ENCODE peak calls at places on chromosomes 5 and 9, in six cellular contexts. O is IMR-90, Z is vagina, F is breast epithelium, S is SK-N-SH, V is upper lobe of right lung. I is an unnamed sample.

GRCh38 chr5:143085319-143085917 is 315.2 kb downstream of the ARHGAP26 start:
- DNase-seq in F (no peak), S (no peak), O (no peak), V (no peak), Z (no peak), I (no peak)

GRCh38 chr5:61498121-61498520 is 166.1 kb downstream of the ZSWIM6 start:
- DNase-seq in S (no peak), Z (no peak), V (no peak), F (no peak), O (no peak), I (no peak)

GRCh38 chr5:126178521-126178920 is 244.7 kb upstream of the GRAMD2B start:
- DNase-seq in V (no peak), S (no peak), F (no peak), O (peak), Z (no peak), I (peak)

GRCh38 chr5:151295138-151295537 is 8.4 kb downstream of the SLC36A3 start:
- DNase-seq in S (no peak), F (no peak), V (no peak), Z (no peak), O (no peak), I (peak)

GRCh38 chr9:38130724-38131123 is 61.7 kb upstream of the SHB start:
- DNase-seq in S (no peak), V (peak), Z (no peak), O (no peak), F (no peak), I (no peak)

GRCh38 chr5:74124826-74125225 is 498.8 kb downstream of the ARHGEF28 start:
- DNase-seq in V (no peak), S (no peak), O (peak), F (no peak), Z (no peak), I (no peak)

GRCh38 chr5:159773062-159773924 is 143.0 kb upstream of the ADRA1B start:
- DNase-seq in F (peak), S (peak), V (peak), Z (peak), O (peak), I (peak)

GRCh38 chr5:178123987-178124925 is 6.6 kb upstream of the RMND5B start:
- DNase-seq in S (no peak), Z (no peak), O (no peak), V (no peak), F (peak), I (no peak)

GRCh38 chr9:113868501-113868900 is 7.6 kb upstream of the ZNF618 start:
- DNase-seq in O (no peak), V (no peak), F (no peak), Z (no peak), S (peak), I (no peak)

GRCh38 chr9:136118367-136119258 is at the start of gene TMEM250:
- DNase-seq in V (peak), S (peak), Z (peak), O (peak), F (peak), I (peak)
- TF ChIP-seq CTCF in V (no peak), S (no peak), Z (no peak), O (peak), F (peak), I (no peak)

GRCh38 chr9:107155244-107155817 is 127.7 kb upstream of the RAD23B start:
- DNase-seq in O (no peak), V (no peak), F (no peak), S (no peak), Z (no peak), I (no peak)
- TF ChIP-seq CTCF in O (peak), V (no peak), F (no peak), S (no peak), Z (no peak), I (peak)

GRCh38 chr9:94625835-94626234 is 13.5 kb downstream of the FBP1 start:
- DNase-seq in O (no peak), S (no peak), V (no peak), F (no peak), Z (no peak), I (no peak)

GRCh38 chr9:94622087-94622486 is 17.2 kb downstream of the FBP1 start:
- DNase-seq in F (no peak), V (no peak), S (no peak), Z (no peak), O (no peak), I (no peak)

GRCh38 chr9:94624621-94625020 is 14.7 kb downstream of the FBP1 start:
- DNase-seq in S (no peak), Z (no peak), O (no peak), V (no peak), F (no peak), I (no peak)

GRCh38 chr9:94627287-94627686 is 12.0 kb downstream of the FBP1 start:
- DNase-seq in F (no peak), S (no peak), O (no peak), V (no peak), Z (no peak), I (no peak)

GRCh38 chr9:94623253-94623652 is 16.1 kb downstream of the FBP1 start:
- DNase-seq in V (peak), O (no peak), F (peak), S (peak), Z (no peak), I (no peak)
- TF ChIP-seq CTCF in V (peak), O (no peak), F (no peak), S (peak), Z (no peak), I (peak)

DNA sequence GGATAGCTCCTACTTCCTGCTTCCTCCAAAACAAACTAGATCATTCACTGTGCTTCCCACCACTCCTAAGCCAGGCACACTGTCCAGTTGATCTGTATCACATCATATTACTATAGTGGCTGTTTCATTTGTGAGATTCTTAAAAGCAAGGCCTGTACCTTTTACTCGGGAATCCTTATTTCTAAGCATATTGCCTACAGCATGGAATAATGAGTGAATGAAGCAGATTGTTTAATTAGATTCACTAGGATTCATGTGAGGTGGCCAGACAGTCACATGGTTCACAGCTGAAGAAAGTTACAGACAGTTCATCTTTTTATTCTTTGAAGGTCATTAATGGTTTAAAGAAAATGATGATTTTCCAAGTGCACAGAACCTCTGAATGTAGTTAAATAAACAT is 24.2 kb upstream of the SEMA6A start:
- DNase-seq in V (no peak), Z (no peak), F (no peak), S (no peak), O (no peak), I (no peak)
- TF ChIP-seq CTCF in V (no peak), Z (no peak), F (no peak), S (no peak), O (no peak), I (no peak)

GRCh38 chr5:181167814-181168488 is 20.6 kb downstream of the OR2V2 start:
- DNase-seq in Z (no peak), V (no peak), S (peak), O (no peak), F (no peak), I (no peak)

GRCh38 chr5:181170237-181170830 is 22.9 kb downstream of the OR2V2 start:
- DNase-seq in V (no peak), F (no peak), O (no peak), S (peak), Z (no peak), I (no peak)

GRCh38 chr5:181164076-181164952 is 16.9 kb downstream of the OR2V2 start:
- DNase-seq in V (no peak), Z (no peak), F (no peak), S (no peak), O (peak), I (peak)

GRCh38 chr5:181168595-181169118 is 21.3 kb downstream of the OR2V2 start:
- DNase-seq in Z (no peak), S (no peak), F (no peak), O (no peak), V (no peak), I (no peak)

GRCh38 chr5:181166812-181167733 is 19.7 kb downstream of the OR2V2 start:
- DNase-seq in O (no peak), F (no peak), S (no peak), V (no peak), Z (no peak), I (peak)
- TF ChIP-seq CTCF in O (no peak), F (no peak), S (no peak), V (no peak), Z (no peak), I (no peak)

GRCh38 chr5:82494942-82495341 is 216.8 kb upstream of the RPS23 start:
- DNase-seq in V (no peak), O (peak), F (no peak), Z (no peak), S (no peak), I (peak)
- TF ChIP-seq CTCF in V (peak), O (peak), F (no peak), Z (no peak), S (peak), I (peak)